ENCODE peak calls at places on chromosome 12, in ten cellular contexts. E is A673, O is mesendoderm, F is GM23338, R is endothelial cell of umbilical vein, D is endodermal cell, M is neuronal stem cell, J is PC-9, T is cardiac muscle cell, U is spleen. G is an unnamed sample. For H3K4me1 and H3K36me3, the result is how much of the 10 kb centered on the place peaks cover.

GRCh38 chr12:4855121-4855924 is 54.4 kb upstream of the KCNA1 start:
- DNase-seq in R (peak), E (peak), J (peak), U (no peak), T (peak), F (peak), M (peak), D (peak), O (peak), G (peak)

GRCh38 chr12:52221912-52222457 is 11.1 kb upstream of the KRT7 start:
- DNase-seq in T (peak), U (peak), F (peak), R (peak), O (peak), M (peak), E (peak), D (peak), J (peak), G (peak)

GRCh38 chr12:57767876-57768275 is 998 bp upstream of the CYP27B1 start:
- DNase-seq in T (no peak), D (no peak), E (no peak), U (no peak), F (no peak), O (no peak), M (no peak), J (no peak), R (no peak), G (no peak)

GRCh38 chr12:93315907-93316622 is 61.7 kb upstream of the NUDT4 start:
- DNase-seq in F (no peak), J (no peak), O (no peak), D (no peak), R (peak), U (no peak), M (no peak), T (peak), E (no peak), G (no peak)

GRCh38 chr12:98595152-98595988 is 1.9 kb downstream of the SLC25A3 start:
- DNase-seq in J (no peak), D (peak), T (peak), F (no peak), M (no peak), R (peak), U (no peak), E (peak), O (peak), G (peak)

GRCh38 chr12:79874665-79875064 is 60.2 kb downstream of the PPP1R12A start:
- DNase-seq in M (peak), T (no peak), D (peak), R (no peak), E (no peak), U (no peak), J (no peak), O (peak), F (peak), G (no peak)

GRCh38 chr12:6430124-6430989 is 14.4 kb upstream of the CD27 start:
- DNase-seq in D (peak), F (no peak), M (no peak), E (peak), R (peak), T (peak), U (no peak), O (no peak), J (peak), G (peak)

GRCh38 chr12:104190151-104190550 is 25.4 kb upstream of the TXNRD1 start:
- DNase-seq in U (no peak), E (peak), T (no peak), J (no peak), R (no peak), D (no peak), F (no peak), M (no peak), O (no peak), G (no peak)

GRCh38 chr12:29041621-29042020 is 107.5 kb upstream of the FAR2 start:
- DNase-seq in M (no peak), E (no peak), J (no peak), O (no peak), U (no peak), T (peak), F (no peak), D (no peak), R (peak), G (no peak)

GRCh38 chr12:77402726-77403125 is 337.4 kb upstream of the E2F7 start:
- DNase-seq in M (no peak), U (no peak), D (no peak), F (no peak), O (no peak), J (no peak), T (peak), E (peak), R (peak), G (no peak)

GRCh38 chr12:82146740-82147139 is 211.4 kb downstream of the CCDC59 start:
- DNase-seq in U (peak), E (peak), M (no peak), O (peak), F (peak), T (no peak), R (no peak), J (no peak), D (peak), G (no peak)

GRCh38 chr12:9066183-9066623 is 49.5 kb downstream of the A2M start:
- DNase-seq in R (no peak), D (no peak), U (no peak), J (no peak), O (no peak), E (no peak), F (no peak), M (no peak), T (no peak), G (no peak)

GRCh38 chr12:9260931-9261330 is 52.7 kb upstream of the PZP start:
- DNase-seq in T (no peak), F (no peak), E (no peak), M (no peak), U (no peak), D (no peak), O (no peak), J (no peak), R (no peak), G (no peak)

GRCh38 chr12:61422786-61423185 is 837.4 kb upstream of the USP15 start:
- DNase-seq in R (no peak), M (no peak), T (no peak), D (no peak), O (no peak), E (no peak), U (no peak), F (no peak), J (no peak), G (no peak)

GRCh38 chr12:53061404-53062010 is 11.6 kb downstream of the TNS2 start:
- DNase-seq in D (peak), E (no peak), M (no peak), J (peak), T (peak), R (no peak), F (peak), O (peak), U (peak), G (no peak)

GRCh38 chr12:100267603-100268281 is 765 bp downstream of the SCYL2 start:
- DNase-seq in J (no peak), U (no peak), R (peak), F (peak), D (no peak), E (peak), O (peak), M (peak), T (peak), G (no peak)

GRCh38 chr12:7555752-7556151 is 52.2 kb upstream of the CD163 start:
- DNase-seq in O (no peak), D (no peak), E (peak), R (peak), F (peak), M (no peak), U (no peak), T (peak), J (peak), G (no peak)

GRCh38 chr12:23431006-23431405 is 518.5 kb downstream of the SOX5 start:
- DNase-seq in M (no peak), R (no peak), E (no peak), D (no peak), U (no peak), F (no peak), O (no peak), J (no peak), T (no peak), G (no peak)

GRCh38 chr12:1374296-1374695 is 220.1 kb downstream of the FBXL14 start:
- DNase-seq in D (no peak), O (no peak), T (no peak), J (no peak), F (no peak), E (peak), M (no peak), U (no peak), R (no peak), G (no peak)

GRCh38 chr12:132525011-132525832 is 35.3 kb downstream of the FBRSL1 start:
- DNase-seq in T (no peak), E (no peak), O (no peak), D (no peak), U (no peak), R (no peak), M (no peak), J (no peak), F (no peak), G (no peak)

GRCh38 chr12:53069621-53070410 is 9.4 kb downstream of the SPRYD3 start:
- DNase-seq in M (no peak), D (peak), T (no peak), O (no peak), F (no peak), E (no peak), R (no peak), U (no peak), J (no peak), G (no peak)

GRCh38 chr12:126342866-126343265 is 1277.6 kb downstream of the AACS start:
- DNase-seq in O (no peak), U (no peak), D (no peak), M (no peak), J (no peak), E (peak), R (no peak), T (no peak), F (no peak), G (no peak)

GRCh38 chr12:77488041-77488620 is 342.6 kb upstream of the NAV3 start:
- DNase-seq in O (no peak), U (no peak), F (no peak), J (no peak), E (no peak), D (no peak), R (no peak), T (peak), M (no peak), G (no peak)

GRCh38 chr12:25625146-25625545 is 72.1 kb upstream of the LMNTD1 start:
- DNase-seq in F (no peak), T (no peak), O (no peak), E (no peak), J (no peak), R (no peak), U (no peak), D (no peak), M (no peak), G (no peak)

GRCh38 chr12:4134833-4135597 is 138.5 kb upstream of the CCND2 start:
- DNase-seq in T (no peak), E (no peak), F (peak), M (no peak), U (no peak), D (peak), J (no peak), O (peak), R (no peak), G (peak)

GRCh38 chr12:2619136-2619535 is 175.6 kb upstream of the FKBP4 start:
- DNase-seq in M (no peak), E (no peak), J (no peak), D (no peak), R (no peak), U (no peak), O (no peak), F (no peak), T (no peak), G (no peak)

GRCh38 chr12:129571901-129572494 is 331.8 kb downstream of the TMEM132D start:
- DNase-seq in T (no peak), D (peak), R (no peak), F (no peak), U (no peak), J (no peak), M (no peak), O (peak), E (no peak), G (no peak)

GRCh38 chr12:130444081-130444480 is 106.4 kb downstream of the PIWIL1 start:
- DNase-seq in O (no peak), J (no peak), T (no peak), U (peak), D (no peak), E (no peak), M (no peak), F (no peak), R (no peak), G (no peak)

GRCh38 chr12:116011217-116011616 is 266.3 kb downstream of the MED13L start:
- DNase-seq in F (no peak), R (no peak), T (no peak), E (no peak), D (no peak), O (no peak), U (no peak), M (no peak), J (no peak), G (no peak)

GRCh38 chr12:4172999-4173398 is 100.6 kb upstream of the CCND2 start:
- DNase-seq in O (no peak), D (peak), M (no peak), U (no peak), J (no peak), F (no peak), R (no peak), E (no peak), T (no peak), G (no peak)

GRCh38 chr12:67774983-67775587 is 126.5 kb downstream of the DYRK2 start:
- DNase-seq in F (no peak), J (peak), O (peak), E (no peak), D (peak), U (no peak), T (no peak), R (no peak), M (no peak), G (no peak)

GRCh38 chr12:1348606-1349005 is 245.8 kb downstream of the FBXL14 start:
- DNase-seq in J (no peak), M (no peak), T (no peak), R (no peak), D (no peak), O (no peak), E (no peak), F (no peak), U (no peak), G (no peak)

GRCh38 chr12:57620936-57621496 is 9.8 kb downstream of the ARHGEF25 start:
- DNase-seq in M (no peak), J (no peak), R (no peak), U (no peak), O (no peak), D (peak), E (no peak), F (peak), T (no peak), G (peak)

GRCh38 chr12:102769323-102769916 is 147.6 kb downstream of the PAH start:
- DNase-seq in O (peak), J (peak), U (no peak), T (peak), M (peak), F (peak), R (peak), D (peak), E (peak), G (peak)

GRCh38 chr12:49345048-49345839 is 1.4 kb upstream of the DNAJC22 start:
- DNase-seq in J (no peak), O (peak), E (peak), M (no peak), T (no peak), R (no peak), U (no peak), F (peak), D (peak), G (peak)

GRCh38 chr12:108381793-108382436 is 42.8 kb upstream of the CMKLR1 start:
- DNase-seq in J (peak), T (peak), F (peak), R (peak), O (peak), E (peak), M (peak), U (no peak), D (peak), G (peak)

GRCh38 chr12:111410229-111411186 is 4.8 kb downstream of the SH2B3 start:
- DNase-seq in O (no peak), J (no peak), U (peak), F (no peak), T (peak), D (peak), R (peak), E (peak), M (no peak), G (no peak)

GRCh38 chr12:27284021-27284420 is 39.9 kb downstream of the STK38L start:
- DNase-seq in T (no peak), M (no peak), F (no peak), U (no peak), R (no peak), D (no peak), O (no peak), J (no peak), E (no peak), G (no peak)
- H3K27ac ChIP-seq in T (no peak), M (no peak), F (no peak), U (no peak), R (peak), D (no peak), O (no peak), J (no peak), E (no peak), G (no peak)

GRCh38 chr12:117168976-117169375 is 21.3 kb downstream of the FBXO21 start:
- DNase-seq in E (no peak), D (no peak), R (no peak), O (no peak), U (no peak), J (no peak), F (no peak), M (no peak), T (no peak), G (no peak)

GRCh38 chr12:117169548-117169947 is 20.7 kb downstream of the FBXO21 start:
- DNase-seq in F (no peak), M (no peak), U (no peak), O (no peak), J (no peak), T (no peak), E (no peak), R (no peak), D (no peak), G (no peak)

GRCh38 chr12:117165342-117165741 is 24.9 kb downstream of the FBXO21 start:
- DNase-seq in D (no peak), F (no peak), J (no peak), E (no peak), U (no peak), O (no peak), R (no peak), T (no peak), M (no peak), G (no peak)

GRCh38 chr12:117167769-117168168 is 22.5 kb downstream of the FBXO21 start:
- DNase-seq in T (no peak), D (no peak), E (no peak), U (no peak), O (no peak), M (no peak), F (no peak), J (no peak), R (no peak), G (no peak)

DNA sequence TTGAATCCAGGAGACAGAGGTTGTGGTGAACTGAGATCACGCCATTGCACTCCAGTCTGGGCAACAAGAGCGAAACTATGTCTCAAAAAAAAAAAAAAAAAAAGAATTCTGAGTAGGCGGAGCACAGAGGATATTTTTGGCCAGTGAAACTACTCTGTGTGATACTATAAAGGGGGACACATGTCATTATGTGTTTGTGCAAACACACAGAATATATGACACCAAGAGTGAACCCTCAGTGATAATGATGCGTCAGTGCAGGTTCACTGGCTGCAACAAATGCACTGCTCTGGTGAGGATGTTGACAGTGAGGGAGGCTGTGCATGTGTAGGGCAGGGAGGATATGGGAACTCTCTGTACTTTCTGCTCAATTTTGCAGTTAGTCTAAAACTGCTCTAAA is 24.2 kb downstream of the FBXO21 start:
- DNase-seq in J (no peak), M (no peak), E (no peak), T (no peak), F (no peak), R (no peak), U (no peak), O (no peak), D (no peak), G (no peak)
- H3K4me1 ChIP-seq in J (under half), M (under half), E (under half), T (under half), F (under half), R (under half), U (under half), O (under half), D (under half), G (under half)

GRCh38 chr12:112447106-112447505 is 28.4 kb downstream of the PTPN11 start:
- DNase-seq in E (no peak), F (no peak), O (no peak), M (no peak), J (no peak), U (no peak), T (no peak), R (peak), D (no peak), G (no peak)
- H3K36me3 ChIP-seq in E (under half), F (under half), O (under half), M (under half), J (under half), U (half or more), T (under half), R (under half), D (under half), G (under half)

GRCh38 chr12:54173066-54173726 is 15.6 kb downstream of the SMUG1 start:
- DNase-seq in J (peak), U (no peak), E (peak), D (peak), T (peak), O (no peak), F (peak), M (no peak), R (peak), G (peak)

GRCh38 chr12:54172102-54172630 is 16.6 kb downstream of the SMUG1 start:
- DNase-seq in O (no peak), T (no peak), J (no peak), E (no peak), R (no peak), F (no peak), U (no peak), D (no peak), M (no peak), G (no peak)

GRCh38 chr12:54175130-54175963 is 13.4 kb downstream of the SMUG1 start:
- DNase-seq in R (no peak), E (no peak), U (no peak), F (no peak), O (no peak), M (no peak), T (no peak), D (no peak), J (no peak), G (no peak)

GRCh38 chr12:54169036-54169435 is 19.7 kb downstream of the SMUG1 start:
- DNase-seq in T (no peak), D (no peak), E (no peak), M (no peak), F (no peak), J (no peak), R (no peak), U (no peak), O (no peak), G (no peak)

GRCh38 chr12:54173906-54174471 is 14.8 kb downstream of the SMUG1 start:
- DNase-seq in D (no peak), U (no peak), M (no peak), E (no peak), J (no peak), O (no peak), T (no peak), R (no peak), F (no peak), G (no peak)
- H3K27ac ChIP-seq in D (no peak), U (no peak), M (no peak), E (no peak), J (no peak), O (no peak), T (no peak), R (no peak), F (no peak), G (no peak)

GRCh38 chr12:110001596-110001995 is 2.4 kb downstream of the ANKRD13A start:
- DNase-seq in F (no peak), T (no peak), E (no peak), M (no peak), U (no peak), O (no peak), D (no peak), J (no peak), R (no peak), G (no peak)
- H3K4me1 ChIP-seq in F (under half), T (under half), E (under half), M (under half), U (under half), O (under half), D (under half), J (under half), R (under half), G (under half)

GRCh38 chr12:69766260-69766659 is 27.6 kb downstream of the RAB3IP start:
- DNase-seq in T (no peak), F (no peak), U (no peak), J (no peak), E (no peak), O (no peak), D (no peak), M (no peak), R (no peak), G (no peak)

GRCh38 chr12:69765515-69765914 is 26.9 kb downstream of the RAB3IP start:
- DNase-seq in O (no peak), U (no peak), F (no peak), T (no peak), E (no peak), R (no peak), M (no peak), J (no peak), D (no peak), G (no peak)
- H3K36me3 ChIP-seq in O (under half), U (half or more), F (under half), T (under half), E (under half), R (under half), M (under half), J (under half), D (under half), G (under half)